ENCODE peak calls at places on chromosomes 16 and 17, in six cellular contexts. E is CD8-positive, alpha-beta memory T cell; W is brain pericyte; M is C1 segment of cervical spinal cord; T is kidney epithelial cell; F is stimulated activated CD4-positive, alpha-beta T cell treated with anti-CD3 and anti-CD28 coated beads, Interleukin-1b, Interleukin-23, amount 100 ng/mL, for 4 hours. D is an unnamed sample.

GRCh38 chr17:17690156-17690737 is 9.0 kb downstream of the RAI1 start:
- DNase-seq in E (no peak), M (no peak), F (no peak), T (no peak), W (no peak), D (no peak)

GRCh38 chr17:81068411-81068810 is 33.5 kb downstream of the BAIAP2 start:
- DNase-seq in M (no peak), T (no peak), E (no peak), F (no peak), W (no peak), D (no peak)

GRCh38 chr17:1573932-1574696 is 11.5 kb upstream of the PITPNA start:
- DNase-seq in T (no peak), W (no peak), F (peak; percentile 34), E (peak; percentile 30), M (peak; percentile 70), D (peak; percentile 52)

GRCh38 chr16:80573700-80574120 is 32.9 kb downstream of the DYNLRB2 start:
- DNase-seq in E (no peak), M (no peak), F (no peak), W (no peak), T (no peak), D (no peak)

GRCh38 chr16:66554021-66554420 is 1.6 kb downstream of the CKLF start:
- DNase-seq in M (no peak), T (no peak), F (no peak), W (no peak), E (no peak), D (no peak)

GRCh38 chr17:81601525-81602120 is 35.3 kb downstream of the NPLOC4 start:
- DNase-seq in M (no peak), W (no peak), F (peak; percentile 32), T (no peak), E (peak; percentile 14), D (peak; percentile 69)

GRCh38 chr16:19382887-19383816 is 34.5 kb upstream of the TMC5 start:
- DNase-seq in F (no peak), W (no peak), M (no peak), E (no peak), T (no peak), D (no peak)

GRCh38 chr16:2900526-2901075 is 11.1 kb upstream of the FLYWCH1 start:
- DNase-seq in E (no peak), W (no peak), F (no peak), T (no peak), M (no peak), D (no peak)

GRCh38 chr16:49700928-49701685 is 154.8 kb downstream of the ZNF423 start:
- DNase-seq in E (no peak), W (no peak), F (no peak), T (no peak), M (no peak), D (no peak)

GRCh38 chr16:57314161-57314785 is 29.8 kb upstream of the PLLP start:
- DNase-seq in M (no peak), F (no peak), W (no peak), T (no peak), E (no peak), D (no peak)

GRCh38 chr16:17228048-17228707 is 242.6 kb downstream of the XYLT1 start:
- DNase-seq in E (no peak), M (no peak), F (no peak), W (no peak), T (no peak), D (no peak)

GRCh38 chr17:30117548-30118155 is 1.0 kb downstream of the NSRP1 start:
- DNase-seq in M (no peak), T (no peak), W (no peak), E (no peak), F (no peak), D (no peak)

GRCh38 chr16:2968368-2968737 is 795 bp upstream of the PAQR4 start:
- DNase-seq in F (no peak), M (no peak), W (no peak), E (no peak), T (no peak), D (no peak)

GRCh38 chr17:3956558-3956957 is 7.7 kb downstream of the ATP2A3 start:
- DNase-seq in M (no peak), F (no peak), T (no peak), E (no peak), W (no peak), D (no peak)

GRCh38 chr16:3220839-3221238 is 14.1 kb downstream of the ZNF200 start:
- DNase-seq in E (no peak), F (no peak), W (no peak), M (no peak), T (no peak), D (no peak)

GRCh38 chr17:8075574-8076342 is 11.8 kb downstream of the ALOX12B start:
- DNase-seq in T (no peak), W (no peak), M (no peak), E (no peak), F (no peak), D (no peak)

GRCh38 chr17:67520916-67521772 is 144.1 kb downstream of the PITPNC1 start:
- DNase-seq in F (no peak), W (no peak), E (no peak), T (no peak), M (no peak), D (no peak)

GRCh38 chr16:19885456-19886060 is 910 bp upstream of the GPRC5B start:
- DNase-seq in W (no peak), T (no peak), E (no peak), M (no peak), F (no peak), D (no peak)

GRCh38 chr16:89658221-89658879 is 714 bp downstream of the SPATA33 start:
- DNase-seq in W (no peak), T (no peak), F (no peak), E (no peak), M (no peak), D (no peak)

GRCh38 chr17:7380321-7380720 is 568 bp upstream of the TNK1 start:
- DNase-seq in F (no peak), M (no peak), T (no peak), E (no peak), W (no peak), D (no peak)

GRCh38 chr17:63549289-63549945 is 860 bp upstream of the DCAF7 start:
- DNase-seq in F (no peak), W (no peak), T (no peak), M (no peak), E (no peak), D (no peak)

GRCh38 chr17:63621229-63621683 is 961 bp upstream of the MAP3K3 start:
- DNase-seq in F (no peak), E (no peak), M (no peak), W (no peak), T (no peak), D (no peak)

GRCh38 chr16:82715833-82716232 is 89.1 kb downstream of the CDH13 start:
- DNase-seq in M (no peak), E (no peak), F (no peak), W (no peak), T (no peak), D (no peak)

GRCh38 chr16:76214856-76215255 is 62.3 kb upstream of the CNTNAP4 start:
- DNase-seq in T (no peak), E (no peak), F (no peak), M (no peak), W (no peak), D (no peak)

GRCh38 chr17:62048262-62048661 is 16.8 kb downstream of the MED13 start:
- DNase-seq in M (no peak), W (no peak), T (no peak), E (no peak), F (no peak), D (no peak)

GRCh38 chr17:77962349-77962748 is 3.8 kb downstream of the TNRC6C start:
- DNase-seq in F (no peak), E (no peak), W (no peak), M (no peak), T (no peak), D (no peak)

GRCh38 chr16:50568187-50568830 is 20.1 kb downstream of the NKD1 start:
- DNase-seq in M (no peak), E (no peak), T (no peak), F (no peak), W (no peak), D (peak; percentile 50)

GRCh38 chr16:30996324-30996999 is 11.5 kb downstream of the HSD3B7 start:
- DNase-seq in F (no peak), M (no peak), E (no peak), T (no peak), W (no peak), D (no peak)

GRCh38 chr16:49608801-49609200 is 235.2 kb downstream of the C16orf78 start:
- DNase-seq in W (no peak), E (no peak), F (no peak), T (no peak), M (no peak), D (no peak)

GRCh38 chr17:17849147-17849820 is 12.5 kb upstream of the SREBF1 start:
- DNase-seq in E (peak; percentile 76), W (peak; percentile 57), F (peak; percentile 68), M (peak; percentile 61), T (no peak), D (peak; percentile 82)

GRCh38 chr17:1484586-1485310 is 7.7 kb downstream of the MYO1C start:
- DNase-seq in T (no peak), F (no peak), E (peak; percentile 58), M (no peak), W (no peak), D (peak; percentile 81)

GRCh38 chr17:57397402-57397801 is 141.1 kb downstream of the MSI2 start:
- DNase-seq in W (no peak), T (no peak), E (no peak), M (no peak), F (no peak), D (no peak)

GRCh38 chr16:35750701-35751104 is 2291.3 kb downstream of the TP53TG3F start:
- DNase-seq in E (no peak), F (no peak), T (no peak), M (no peak), W (no peak), D (no peak)

GRCh38 chr17:50636145-50636803 is 1.6 kb downstream of the ABCC3 start:
- DNase-seq in F (no peak), T (no peak), E (no peak), W (no peak), M (no peak), D (no peak)

GRCh38 chr16:11429113-11429512 is 83.9 kb downstream of the RMI2 start:
- DNase-seq in W (no peak), M (no peak), T (no peak), E (no peak), F (no peak), D (no peak)

GRCh38 chr17:38749222-38750043 is 1.3 kb upstream of the PCGF2 start:
- DNase-seq in T (peak; percentile 43), M (peak; percentile 54), F (no peak), W (no peak), E (no peak), D (peak; percentile 44)

GRCh38 chr16:4323071-4323844 is 7.4 kb downstream of the GLIS2 start:
- DNase-seq in W (no peak), E (no peak), F (no peak), M (no peak), T (no peak), D (no peak)

D was measured in naive thymus-derived CD4-positive, alpha-beta T cell.